ENCODE peak calls at places on chromosomes 6 and 20, in five cellular contexts. C is H1, P is Panc1, Z is SK-N-SH, J is K562. H is an unnamed sample.

GRCh38 chr6:83019741-83020140 is 45.9 kb downstream of the UBE3D start:
- DNase-seq in Z (no peak), J (no peak), C (peak; percentile 1), P (no peak), H (no peak)

GRCh38 chr6:93418448-93419303 is 683 bp downstream of the EPHA7 start:
- DNase-seq in P (no peak), Z (peak; percentile 50), C (no peak), J (no peak), H (no peak)

GRCh38 chr20:23235173-23236027 is 115.2 kb upstream of the NXT1 start:
- DNase-seq in C (peak; percentile 39), Z (peak; percentile 44), J (peak; percentile 61), P (no peak), H (no peak)

GRCh38 chr6:111776236-111777189 is 96.7 kb downstream of the FYN start:
- DNase-seq in J (no peak), C (no peak), P (no peak), Z (no peak), H (no peak)

GRCh38 chr6:5403076-5403475 is 141.8 kb downstream of the FARS2 start:
- DNase-seq in J (no peak), C (no peak), Z (no peak), P (no peak), H (no peak)

GRCh38 chr6:20386218-20386617 is 15.5 kb upstream of the E2F3 start:
- DNase-seq in P (no peak), J (no peak), Z (no peak), C (no peak), H (no peak)

GRCh38 chr20:13458860-13459451 is 179.8 kb downstream of the TASP1 start:
- DNase-seq in Z (peak; percentile 33), C (no peak), J (peak; percentile 39), P (peak; percentile 28), H (no peak)

GRCh38 chr6:137715589-137716045 is 151.4 kb upstream of the TNFAIP3 start:
- DNase-seq in J (no peak), Z (no peak), C (no peak), P (no peak), H (no peak)

GRCh38 chr6:84280030-84280429 is 52.6 kb upstream of the CEP162 start:
- DNase-seq in Z (no peak), C (no peak), J (no peak), P (no peak), H (no peak)

GRCh38 chr6:12280458-12280857 is 9.7 kb upstream of the EDN1 start:
- DNase-seq in J (no peak), P (no peak), Z (no peak), C (no peak), H (no peak)

GRCh38 chr6:154928325-154928922 is 66.7 kb upstream of the TIAM2 start:
- DNase-seq in Z (peak; percentile 62), P (peak; percentile 43), C (no peak), J (peak; percentile 76), H (peak; percentile 12)

GRCh38 chr6:8707956-8708772 is 272.8 kb upstream of the SLC35B3 start:
- DNase-seq in C (no peak), Z (no peak), P (peak; percentile 20), J (no peak), H (no peak)
- TF ChIP-seq SIN3A in C (no peak), Z (no peak), P (no peak), J (no peak), H (no peak)

GRCh38 chr20:62551408-62552323 is 75.9 kb upstream of the GATA5 start:
- DNase-seq in Z (peak; percentile 77), J (no peak), C (no peak), P (no peak), H (no peak)

GRCh38 chr20:62554214-62554897 is 78.6 kb upstream of the GATA5 start:
- DNase-seq in J (no peak), Z (no peak), P (no peak), C (no peak), H (no peak)

GRCh38 chr20:62553136-62553837 is 77.5 kb upstream of the GATA5 start:
- DNase-seq in C (no peak), Z (no peak), P (no peak), J (no peak), H (no peak)

GRCh38 chr20:62553838-62554161 is 78.0 kb upstream of the GATA5 start:
- DNase-seq in C (no peak), Z (no peak), P (no peak), J (no peak), H (no peak)

DNA sequence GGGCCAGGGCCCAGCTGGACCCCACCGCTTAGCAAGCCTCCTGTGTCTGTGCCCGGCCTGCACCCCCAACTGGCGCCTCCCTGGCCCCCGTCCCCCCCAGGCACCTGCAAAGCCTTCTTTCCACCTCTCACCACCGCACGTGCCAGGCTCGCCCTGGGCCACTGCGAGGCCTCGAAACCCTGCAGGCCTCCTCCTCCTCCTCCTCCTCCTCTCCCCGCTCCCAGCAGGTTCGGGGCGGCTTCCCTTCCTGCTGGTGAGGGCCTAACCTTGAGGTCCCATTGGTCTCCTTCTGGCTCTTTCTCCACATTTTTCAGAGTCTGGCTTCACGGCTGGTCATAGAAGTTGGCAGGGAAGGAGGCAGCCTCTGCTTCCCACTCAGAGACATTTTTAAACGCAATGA is 76.8 kb upstream of the GATA5 start:
- DNase-seq in C (no peak), J (no peak), Z (no peak), P (no peak), H (no peak)
- H3K27ac ChIP-seq in C (no peak overlapping the region), J (no peak overlapping the region), Z (no peak overlapping the region), P (peak overlapping the region; percentile 52), H (no peak overlapping the region)

GRCh38 chr6:76942203-76942971 is 520.9 kb downstream of the HTR1B start:
- DNase-seq in C (no peak), P (no peak), Z (no peak), J (no peak), H (no peak)

GRCh38 chr6:76940186-76940585 is 523.1 kb downstream of the HTR1B start:
- DNase-seq in Z (no peak), C (no peak), P (no peak), J (no peak), H (no peak)
- TF ChIP-seq SIN3A in Z (no peak), C (no peak), P (no peak), J (no peak), H (no peak)

GRCh38 chr6:52596371-52597028 is 19.6 kb upstream of the TRAM2 start:
- DNase-seq in C (no peak), Z (no peak), J (no peak), P (no peak), H (no peak)

GRCh38 chr6:52594216-52594615 is 17.4 kb upstream of the TRAM2 start:
- DNase-seq in J (no peak), Z (no peak), C (no peak), P (no peak), H (no peak)

GRCh38 chr6:52597738-52598122 is 20.9 kb upstream of the TRAM2 start:
- DNase-seq in C (no peak), P (no peak), J (no peak), Z (no peak), H (no peak)

GRCh38 chr6:52595796-52596130 is 18.9 kb upstream of the TRAM2 start:
- DNase-seq in Z (no peak), J (no peak), C (no peak), P (no peak), H (no peak)

GRCh38 chr6:52595000-52595795 is 18.3 kb upstream of the TRAM2 start:
- DNase-seq in Z (peak; percentile 54), J (no peak), P (no peak), C (no peak), H (peak; percentile 26)
- H3K27ac ChIP-seq in Z (peak overlapping the region; percentile 97), J (no peak overlapping the region), P (peak overlapping the region; percentile 59), C (no peak overlapping the region), H (peak overlapping the region; percentile 17)

GRCh38 chr20:25341716-25342680 is 48.6 kb downstream of the ABHD12 start:
- DNase-seq in J (no peak), Z (no peak), C (no peak), P (no peak), H (no peak)
- TF ChIP-seq SIN3A in J (no peak), Z (no peak), C (no peak), P (no peak), H (no peak)

DNA sequence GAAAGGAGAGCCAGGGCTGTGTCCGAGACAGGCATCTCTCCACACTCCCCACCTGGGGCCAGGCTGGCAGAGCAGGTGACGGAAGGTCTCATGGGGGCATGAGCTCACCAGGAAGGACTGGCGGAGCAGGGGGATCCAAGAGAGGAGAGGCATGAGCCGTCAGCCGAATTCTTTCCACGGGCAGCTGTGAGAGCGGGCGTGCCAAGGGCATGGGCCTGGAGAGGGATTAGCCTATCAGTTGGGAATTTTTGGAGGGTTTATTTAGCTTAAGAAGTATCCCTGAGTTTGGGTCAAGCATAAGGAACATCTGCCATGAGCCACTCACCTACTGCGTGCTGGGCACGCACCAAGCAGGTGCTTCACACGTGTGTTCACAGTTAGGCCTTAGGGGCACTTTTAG is 60.2 kb upstream of the ZNFX1 start:
- DNase-seq in J (no peak), Z (no peak), P (no peak), C (no peak), H (no peak)
- H3K27ac ChIP-seq in J (no peak overlapping the region), Z (no peak overlapping the region), P (peak overlapping the region; percentile 34), C (no peak overlapping the region), H (no peak overlapping the region)